ENCODE peak calls at places on chromosome 2, in eight cellular contexts. I, J, Z, O, B, A, F and M are unnamed samples.

GRCh38 chr2:29295843-29296242 is 180.6 kb downstream of the CLIP4 start:
- DNase-seq in O (no peak), A (no peak), J (no peak), Z (peak; percentile 26), F (no peak), I (no peak), B (no peak), M (no peak)

GRCh38 chr2:231037731-231038482 is 584 bp downstream of the C2orf72 start:
- DNase-seq in I (peak; percentile 24), Z (no peak), F (no peak), A (no peak), O (no peak), J (no peak), B (no peak), M (no peak)

GRCh38 chr2:187711122-187711521 is 156.9 kb upstream of the TFPI start:
- DNase-seq in A (no peak), O (no peak), B (no peak), I (no peak), J (no peak), F (no peak), Z (no peak), M (no peak)

GRCh38 chr2:227183657-227184367 is 19.4 kb downstream of the COL4A3 start:
- DNase-seq in A (no peak), O (no peak), I (no peak), Z (no peak), J (no peak), B (no peak), F (no peak), M (no peak)

GRCh38 chr2:100928235-100928634 is 73.9 kb upstream of the RPL31 start:
- DNase-seq in I (no peak), A (no peak), O (no peak), Z (no peak), J (peak; percentile 34), B (no peak), F (no peak), M (no peak)

GRCh38 chr2:215900203-215900611 is 113.1 kb downstream of the MREG start:
- DNase-seq in I (no peak), A (no peak), F (no peak), J (peak; percentile 84), B (no peak), O (no peak), Z (peak; percentile 37), M (no peak)

GRCh38 chr2:59297829-59298228 is 1056.7 kb upstream of the FANCL start:
- DNase-seq in F (no peak), Z (no peak), B (no peak), I (no peak), A (no peak), O (no peak), J (no peak), M (no peak)

GRCh38 chr2:9737053-9737875 is 106.0 kb upstream of the TAF1B start:
- DNase-seq in B (no peak), F (no peak), Z (peak; percentile 50), O (no peak), A (no peak), I (peak; percentile 72), J (no peak), M (no peak)

GRCh38 chr2:30382995-30383394 is 64.1 kb upstream of the LCLAT1 start:
- DNase-seq in B (no peak), A (no peak), Z (no peak), F (no peak), J (no peak), O (no peak), I (no peak), M (no peak)

GRCh38 chr2:119431976-119432881 is 575 bp downstream of the TMEM37 start:
- DNase-seq in Z (peak; percentile 9), F (no peak), J (no peak), B (peak; percentile 34), A (no peak), I (no peak), O (peak; percentile 44), M (no peak)

GRCh38 chr2:46717733-46718121 is 197.9 kb downstream of the MCFD2 start:
- DNase-seq in F (no peak), A (no peak), B (no peak), I (no peak), O (no peak), J (no peak), Z (peak; percentile 44), M (peak; percentile 48)

GRCh38 chr2:137772451-137772850 is 191.8 kb upstream of the HNMT start:
- DNase-seq in O (no peak), I (no peak), A (no peak), B (no peak), Z (no peak), F (no peak), J (no peak), M (no peak)

GRCh38 chr2:188629890-188630483 is 338.3 kb downstream of the GULP1 start:
- DNase-seq in Z (peak; percentile 51), J (no peak), A (no peak), B (no peak), O (peak; percentile 58), I (no peak), F (no peak), M (no peak)

GRCh38 chr2:177242136-177242987 is 22.2 kb downstream of the NFE2L2 start:
- DNase-seq in B (no peak), Z (peak; percentile 95), I (peak; percentile 76), O (no peak), A (no peak), J (no peak), F (no peak), M (peak; percentile 53)

GRCh38 chr2:145411493-145411892 is 891.6 kb upstream of the ZEB2 start:
- DNase-seq in O (no peak), A (no peak), Z (no peak), J (no peak), B (no peak), F (no peak), I (no peak), M (no peak)

GRCh38 chr2:95530734-95531133 is 46.2 kb upstream of the TRIM43B start:
- DNase-seq in A (no peak), I (no peak), Z (peak; percentile 88), O (no peak), F (no peak), J (no peak), B (no peak), M (peak; percentile 56)

GRCh38 chr2:39455826-39456225 is 18.7 kb upstream of the MAP4K3 start:
- DNase-seq in J (no peak), F (no peak), Z (peak; percentile 55), A (no peak), B (no peak), I (no peak), O (no peak), M (no peak)

GRCh38 chr2:56801770-56802169 is 618.0 kb downstream of the CCDC85A start:
- DNase-seq in Z (no peak), A (no peak), B (no peak), J (no peak), F (no peak), I (no peak), O (no peak), M (no peak)

GRCh38 chr2:23497536-23497935 is 112.6 kb downstream of the KLHL29 start:
- DNase-seq in O (no peak), F (no peak), I (no peak), Z (no peak), J (no peak), B (no peak), A (no peak), M (no peak)

GRCh38 chr2:72147303-72147970 is at the start of gene CYP26B1:
- DNase-seq in F (peak; percentile 9), B (peak; percentile 17), J (peak; percentile 59), I (no peak), A (peak; percentile 13), Z (no peak), O (peak; percentile 12), M (no peak)

GRCh38 chr2:146982393-146982846 is 862.4 kb upstream of the ACVR2A start:
- DNase-seq in J (peak; percentile 67), B (no peak), Z (peak; percentile 69), F (no peak), A (no peak), O (no peak), I (no peak), M (no peak)

DNA sequence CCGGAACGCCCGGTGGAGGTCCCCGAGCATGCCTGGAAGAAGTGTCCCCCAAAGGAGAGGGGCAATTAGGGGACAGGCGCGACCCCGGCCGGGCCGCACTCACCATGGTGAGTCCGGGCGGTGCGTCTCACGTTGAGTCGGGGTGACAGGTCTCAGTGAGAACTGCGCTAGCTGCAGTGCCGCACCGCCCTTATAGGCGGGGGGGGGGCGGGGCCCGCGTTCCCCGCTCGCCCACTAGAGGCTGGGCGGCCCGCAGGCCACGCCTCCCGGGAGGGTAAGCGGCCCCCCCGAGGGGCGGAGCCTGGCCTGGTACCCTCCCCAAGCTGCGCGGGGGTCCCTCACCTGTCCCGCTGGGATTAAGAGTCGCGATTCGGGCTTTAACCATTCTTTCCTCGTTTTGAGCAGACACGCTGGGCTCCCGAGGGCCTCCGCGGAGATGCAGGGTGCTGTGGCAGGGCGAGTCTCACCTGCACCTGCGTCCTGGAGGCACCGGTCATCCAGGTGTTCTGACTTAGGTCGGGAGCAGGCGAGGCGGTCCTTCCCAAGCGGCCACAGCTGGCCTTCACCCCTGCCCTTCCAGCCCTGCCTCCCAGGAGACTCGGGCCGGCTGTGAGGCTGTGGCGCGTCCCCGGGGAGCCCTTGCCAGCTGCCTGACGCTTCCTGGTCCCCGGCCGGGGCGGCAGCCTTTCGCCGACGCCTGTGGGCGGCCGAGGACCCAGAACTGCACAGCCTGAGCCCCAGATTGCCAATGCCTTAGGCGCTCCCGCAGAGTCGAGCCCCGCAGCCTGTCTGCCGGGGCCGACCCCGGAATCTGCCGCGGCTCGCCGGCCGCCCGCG is at the start of gene TUBA4A:
- DNase-seq in I (peak; percentile 95), O (peak; percentile 76), A (peak; percentile 69), F (peak; percentile 89), J (peak; percentile 88), B (peak; percentile 86), Z (peak; percentile 37), M (no peak)
- H3K4me1 ChIP-seq in I (peaks cover 18% of the 10 kb centered on the region), O (peaks cover 23% of the 10 kb centered on the region), A (peaks cover 56% of the 10 kb centered on the region), F (peaks cover 37% of the 10 kb centered on the region), J (peaks cover 44% of the 10 kb centered on the region), B (peaks cover 6% of the 10 kb centered on the region), Z (peaks cover 34% of the 10 kb centered on the region), M (peaks cover 28% of the 10 kb centered on the region)

GRCh38 chr2:175057078-175057685 is 52.0 kb upstream of the CHN1 start:
- DNase-seq in J (no peak), F (no peak), B (no peak), I (no peak), Z (no peak), O (no peak), A (no peak), M (no peak)
- H3K4me1 ChIP-seq in J (no peaks in the 10 kb centered on the region), F (no peaks in the 10 kb centered on the region), B (no peaks in the 10 kb centered on the region), I (no peaks in the 10 kb centered on the region), Z (no peaks in the 10 kb centered on the region), O (no peaks in the 10 kb centered on the region), A (no peaks in the 10 kb centered on the region), M (no peaks in the 10 kb centered on the region)

DNA sequence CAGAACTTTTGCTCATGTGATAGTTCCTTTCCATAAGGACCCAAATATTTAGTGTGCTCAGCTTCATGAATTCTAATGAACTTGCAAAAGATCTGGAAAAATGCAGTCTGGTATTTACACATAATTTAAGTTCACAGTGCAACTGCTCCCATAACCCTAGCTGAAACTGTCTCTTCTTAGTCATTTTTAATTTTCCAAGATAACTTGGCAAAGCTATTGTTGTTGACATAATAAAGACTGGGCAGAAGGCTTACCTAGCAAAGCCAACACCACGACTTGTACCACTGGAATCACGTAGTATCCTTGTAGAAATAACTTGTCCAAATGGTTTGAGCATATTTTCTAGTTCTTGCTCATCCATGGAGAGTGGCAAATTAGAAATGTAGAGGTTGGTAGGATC is 103.0 kb upstream of the ITGB6 start:
- DNase-seq in J (no peak), O (no peak), I (no peak), B (no peak), F (no peak), A (no peak), Z (no peak), M (no peak)
- H3K4me1 ChIP-seq in J (peaks cover 40% of the 10 kb centered on the region), O (peaks cover 6% of the 10 kb centered on the region), I (no peaks in the 10 kb centered on the region), B (peaks cover 4% of the 10 kb centered on the region), F (peaks cover under 1% of the 10 kb centered on the region), A (peaks cover 26% of the 10 kb centered on the region), Z (peaks cover 19% of the 10 kb centered on the region), M (peaks cover 65% of the 10 kb centered on the region)

GRCh38 chr2:120914839-120915521 is 179.3 kb downstream of the GLI2 start:
- DNase-seq in Z (peak; percentile 94), I (peak; percentile 60), J (peak; percentile 92), B (peak; percentile 84), F (no peak), A (peak; percentile 68), O (peak; percentile 88), M (peak; percentile 92)
- H3K4me1 ChIP-seq in Z (peaks cover 67% of the 10 kb centered on the region), I (peaks cover 19% of the 10 kb centered on the region), J (peaks cover 65% of the 10 kb centered on the region), B (peaks cover 9% of the 10 kb centered on the region), F (no peaks in the 10 kb centered on the region), A (peaks cover 77% of the 10 kb centered on the region), O (peaks cover 63% of the 10 kb centered on the region), M (peaks cover 72% of the 10 kb centered on the region)